ENCODE peak calls at places on chromosome 9, in five cellular contexts. V is fibroblast of lung; J is IMR-90; P is activated T-cell treated with anti-CD3 and anti-CD28 coated beads, Interleukin-2, amount 50 U/mL, for 72 hours; C is NCI-H1105. K is an unnamed sample.

GRCh38 chr9:12843735-12844134 is 68.9 kb downstream of the LURAP1L start:
- DNase-seq in C (no peak), V (no peak), J (peak), P (no peak), K (no peak)

GRCh38 chr9:137630126-137630525 is 11.3 kb downstream of the EHMT1 start:
- DNase-seq in P (no peak), V (no peak), C (no peak), J (peak), K (no peak)

GRCh38 chr9:447230-448025 is 232.8 kb downstream of the DOCK8 start:
- DNase-seq in C (no peak), J (peak), V (no peak), P (peak), K (no peak)

GRCh38 chr9:18451409-18451808 is 22.5 kb upstream of the ADAMTSL1 start:
- DNase-seq in P (no peak), C (no peak), V (no peak), J (peak), K (no peak)

GRCh38 chr9:138006576-138007233 is 129.1 kb downstream of the CACNA1B start:
- DNase-seq in V (no peak), J (no peak), C (no peak), P (no peak), K (no peak)

GRCh38 chr9:98983295-98984268 is 39.9 kb downstream of the COL15A1 start:
- DNase-seq in J (peak), C (no peak), P (no peak), V (peak), K (no peak)

GRCh38 chr9:105064248-105065118 is 136.5 kb upstream of the ABCA1 start:
- DNase-seq in J (peak), C (peak), P (no peak), V (peak), K (peak)

GRCh38 chr9:92988215-92988731 is 41.0 kb downstream of the FGD3 start:
- DNase-seq in V (no peak), C (peak), P (peak), J (no peak), K (no peak)

GRCh38 chr9:114409842-114410241 is 22.1 kb upstream of the AKNA start:
- DNase-seq in J (no peak), V (no peak), P (no peak), C (no peak), K (no peak)

GRCh38 chr9:113636165-113636564 is 172.6 kb downstream of the RGS3 start:
- DNase-seq in V (peak), P (no peak), J (peak), C (no peak), K (no peak)

GRCh38 chr9:129414377-129415021 is 206.4 kb downstream of the C9orf50 start:
- DNase-seq in P (peak), V (peak), J (peak), C (no peak), K (no peak)

GRCh38 chr9:93683331-93684134 is 107.1 kb downstream of the PHF2 start:
- DNase-seq in C (no peak), V (no peak), P (no peak), J (no peak), K (no peak)

GRCh38 chr9:4902135-4902475 is 83.0 kb upstream of the JAK2 start:
- DNase-seq in V (no peak), P (no peak), C (no peak), J (no peak), K (no peak)

GRCh38 chr9:131020388-131020787 is 11.4 kb downstream of the LAMC3 start:
- DNase-seq in J (peak), V (peak), C (no peak), P (no peak), K (no peak)

GRCh38 chr9:35609001-35609819 is 4.1 kb downstream of the TESK1 start:
- DNase-seq in V (no peak), J (no peak), P (no peak), C (no peak), K (no peak)

GRCh38 chr9:24071736-24072135 is 245.7 kb upstream of the ELAVL2 start:
- DNase-seq in J (no peak), C (no peak), P (no peak), V (no peak), K (no peak)

GRCh38 chr9:123960965-123961364 is 31.0 kb upstream of the DENND1A start:
- DNase-seq in V (no peak), J (no peak), P (no peak), C (no peak), K (no peak)

GRCh38 chr9:124228516-124228915 is 29.2 kb upstream of the NEK6 start:
- DNase-seq in C (no peak), V (no peak), P (no peak), J (no peak), K (no peak)

GRCh38 chr9:249025-249424 is 34.4 kb downstream of the DOCK8 start:
- DNase-seq in J (no peak), P (peak), C (no peak), V (no peak), K (no peak)

GRCh38 chr9:37035472-37036236 is 1.6 kb upstream of the PAX5 start:
- DNase-seq in P (no peak), J (no peak), C (no peak), V (peak), K (peak)

GRCh38 chr9:31608413-31608812 is 776.0 kb upstream of the ACO1 start:
- DNase-seq in P (no peak), C (no peak), J (no peak), V (peak), K (peak)

GRCh38 chr9:15849871-15850270 is 297.0 kb downstream of the CCDC171 start:
- DNase-seq in C (no peak), P (no peak), V (no peak), J (no peak), K (no peak)

GRCh38 chr9:132970306-132971062 is 8.0 kb upstream of the GFI1B start:
- DNase-seq in V (no peak), P (no peak), C (no peak), J (no peak), K (no peak)

GRCh38 chr9:37412431-37413151 is 9.9 kb upstream of the GRHPR start:
- DNase-seq in P (no peak), V (no peak), C (no peak), J (peak), K (no peak)

GRCh38 chr9:4962085-4962484 is 23.0 kb upstream of the JAK2 start:
- DNase-seq in P (no peak), V (no peak), J (no peak), C (no peak), K (no peak)

GRCh38 chr9:95821999-95822398 is 53.5 kb upstream of the ERCC6L2 start:
- DNase-seq in V (no peak), J (no peak), P (no peak), C (no peak), K (no peak)

GRCh38 chr9:112119225-112120045 is 55.7 kb downstream of the SUSD1 start:
- DNase-seq in P (no peak), J (peak), V (peak), C (no peak), K (no peak)

GRCh38 chr9:114315723-114316363 is 7.1 kb upstream of the ORM1 start:
- DNase-seq in C (no peak), P (no peak), J (no peak), V (no peak), K (no peak)

GRCh38 chr9:74887041-74887980 is at the start of gene TRPM6:
- DNase-seq in J (peak), C (peak), P (peak), V (peak), K (peak)

GRCh38 chr9:89427621-89428221 is 70.2 kb downstream of the SEMA4D start:
- DNase-seq in J (peak), P (peak), V (no peak), C (no peak), K (no peak)

GRCh38 chr9:108162664-108163063 is 673.1 kb upstream of the KLF4 start:
- DNase-seq in J (peak), P (no peak), C (no peak), V (peak), K (no peak)

GRCh38 chr9:76759726-76760125 is 4.5 kb upstream of the PCA3 start:
- DNase-seq in J (no peak), V (no peak), P (no peak), C (peak), K (peak)

GRCh38 chr9:69919461-69920061 is 98.9 kb downstream of the CFAP95 start:
- DNase-seq in V (peak), J (peak), P (no peak), C (peak), K (peak)

K was measured in NCI-H2081.